ENCODE peak calls at places on chromosome 14, in ten cellular contexts. One of them, this sample, is unnamed.

GRCh38 chr14:99763527-99764221 is 29.5 kb upstream of the EML1 start:
- DNase-seq in upper lobe of left lung: no peak
- DNase-seq in B cell: no peak
- DNase-seq in lung: no peak
- DNase-seq in esophagus squamous epithelium: no peak
- DNase-seq in endothelial cell: no peak
- DNase-seq in Panc1: no peak
- DNase-seq in HepG2: no peak
- DNase-seq in A549: no peak
- DNase-seq in MCF 10A: no peak
- DNase-seq in this sample: no peak

GRCh38 chr14:74988131-74988530 is 14.6 kb upstream of the EIF2B2 start:
- DNase-seq in HepG2: no peak
- DNase-seq in B cell: no peak
- DNase-seq in esophagus squamous epithelium: no peak
- DNase-seq in Panc1: no peak
- DNase-seq in MCF 10A: peak
- DNase-seq in lung: no peak
- DNase-seq in endothelial cell: no peak
- DNase-seq in upper lobe of left lung: no peak
- DNase-seq in A549: peak
- DNase-seq in this sample: no peak

GRCh38 chr14:68843471-68844209 is 50.8 kb upstream of the ZFP36L1 start:
- DNase-seq in B cell: peak
- DNase-seq in lung: peak
- DNase-seq in A549: peak
- DNase-seq in upper lobe of left lung: peak
- DNase-seq in Panc1: no peak
- DNase-seq in endothelial cell: peak
- DNase-seq in HepG2: no peak
- DNase-seq in MCF 10A: peak
- DNase-seq in esophagus squamous epithelium: no peak
- DNase-seq in this sample: peak

GRCh38 chr14:95527392-95528002 is 7.4 kb upstream of the GLRX5 start:
- DNase-seq in endothelial cell: peak
- DNase-seq in B cell: peak
- DNase-seq in A549: peak
- DNase-seq in Panc1: no peak
- DNase-seq in lung: no peak
- DNase-seq in MCF 10A: peak
- DNase-seq in upper lobe of left lung: no peak
- DNase-seq in HepG2: peak
- DNase-seq in esophagus squamous epithelium: no peak
- DNase-seq in this sample: peak

GRCh38 chr14:94144765-94145164 is 15.4 kb upstream of the IFI27L2 start:
- DNase-seq in Panc1: no peak
- DNase-seq in upper lobe of left lung: peak
- DNase-seq in lung: no peak
- DNase-seq in A549: no peak
- DNase-seq in esophagus squamous epithelium: no peak
- DNase-seq in B cell: no peak
- DNase-seq in HepG2: no peak
- DNase-seq in endothelial cell: no peak
- DNase-seq in MCF 10A: no peak
- DNase-seq in this sample: no peak

GRCh38 chr14:38791862-38792261 is 311.2 kb downstream of the SEC23A start:
- DNase-seq in esophagus squamous epithelium: no peak
- DNase-seq in Panc1: no peak
- DNase-seq in B cell: no peak
- DNase-seq in HepG2: no peak
- DNase-seq in endothelial cell: no peak
- DNase-seq in lung: no peak
- DNase-seq in upper lobe of left lung: no peak
- DNase-seq in A549: no peak
- DNase-seq in MCF 10A: no peak
- DNase-seq in this sample: no peak

GRCh38 chr14:79248771-79249170 is 962.5 kb downstream of the DIO2 start:
- DNase-seq in A549: no peak
- DNase-seq in MCF 10A: no peak
- DNase-seq in endothelial cell: no peak
- DNase-seq in B cell: no peak
- DNase-seq in Panc1: no peak
- DNase-seq in lung: no peak
- DNase-seq in HepG2: no peak
- DNase-seq in esophagus squamous epithelium: no peak
- DNase-seq in upper lobe of left lung: no peak
- DNase-seq in this sample: no peak

GRCh38 chr14:90602088-90602687 is 205.4 kb downstream of the CALM1 start:
- DNase-seq in endothelial cell: no peak
- DNase-seq in B cell: no peak
- DNase-seq in Panc1: no peak
- DNase-seq in MCF 10A: no peak
- DNase-seq in A549: no peak
- DNase-seq in lung: no peak
- DNase-seq in upper lobe of left lung: no peak
- DNase-seq in HepG2: no peak
- DNase-seq in esophagus squamous epithelium: no peak
- DNase-seq in this sample: no peak

GRCh38 chr14:24943024-24943423 is 106.9 kb downstream of the STXBP6 start:
- DNase-seq in B cell: no peak
- DNase-seq in Panc1: no peak
- DNase-seq in HepG2: no peak
- DNase-seq in upper lobe of left lung: no peak
- DNase-seq in endothelial cell: no peak
- DNase-seq in MCF 10A: no peak
- DNase-seq in esophagus squamous epithelium: no peak
- DNase-seq in lung: no peak
- DNase-seq in A549: no peak
- DNase-seq in this sample: no peak

GRCh38 chr14:105481886-105482454 is 4.7 kb upstream of the CRIP1 start:
- DNase-seq in esophagus squamous epithelium: peak
- DNase-seq in MCF 10A: peak
- DNase-seq in endothelial cell: peak
- DNase-seq in HepG2: peak
- DNase-seq in Panc1: no peak
- DNase-seq in B cell: peak
- DNase-seq in upper lobe of left lung: peak
- DNase-seq in lung: peak
- DNase-seq in A549: peak
- DNase-seq in this sample: peak
- TF ChIP-seq CTCF in esophagus squamous epithelium: no peak
- TF ChIP-seq CTCF in MCF 10A: no peak
- TF ChIP-seq CTCF in endothelial cell: peak
- TF ChIP-seq CTCF in HepG2: peak
- TF ChIP-seq CTCF in Panc1: no peak
- TF ChIP-seq CTCF in B cell: no peak
- TF ChIP-seq CTCF in upper lobe of left lung: peak
- TF ChIP-seq CTCF in lung: no peak
- TF ChIP-seq CTCF in A549: no peak
- TF ChIP-seq CTCF in this sample: no peak

GRCh38 chr14:73283592-73284379 is 46.5 kb downstream of the PAPLN start:
- DNase-seq in Panc1: no peak
- DNase-seq in MCF 10A: no peak
- DNase-seq in A549: peak
- DNase-seq in lung: no peak
- DNase-seq in B cell: no peak
- DNase-seq in esophagus squamous epithelium: no peak
- DNase-seq in HepG2: no peak
- DNase-seq in upper lobe of left lung: no peak
- DNase-seq in endothelial cell: no peak
- DNase-seq in this sample: no peak
- TF ChIP-seq CTCF in Panc1: peak
- TF ChIP-seq CTCF in MCF 10A: no peak
- TF ChIP-seq CTCF in A549: peak
- TF ChIP-seq CTCF in lung: no peak
- TF ChIP-seq CTCF in B cell: no peak
- TF ChIP-seq CTCF in esophagus squamous epithelium: no peak
- TF ChIP-seq CTCF in HepG2: peak
- TF ChIP-seq CTCF in upper lobe of left lung: no peak
- TF ChIP-seq CTCF in endothelial cell: no peak
- TF ChIP-seq CTCF in this sample: no peak

GRCh38 chr14:37251778-37252177 is 54.0 kb downstream of the MIPOL1 start:
- DNase-seq in esophagus squamous epithelium: no peak
- DNase-seq in MCF 10A: no peak
- DNase-seq in Panc1: no peak
- DNase-seq in endothelial cell: no peak
- DNase-seq in A549: peak
- DNase-seq in upper lobe of left lung: no peak
- DNase-seq in HepG2: peak
- DNase-seq in B cell: no peak
- DNase-seq in lung: no peak
- DNase-seq in this sample: no peak

GRCh38 chr14:37241206-37241605 is 43.5 kb downstream of the MIPOL1 start:
- DNase-seq in MCF 10A: no peak
- DNase-seq in Panc1: no peak
- DNase-seq in endothelial cell: no peak
- DNase-seq in B cell: no peak
- DNase-seq in HepG2: no peak
- DNase-seq in upper lobe of left lung: no peak
- DNase-seq in lung: no peak
- DNase-seq in A549: no peak
- DNase-seq in esophagus squamous epithelium: no peak
- DNase-seq in this sample: no peak

GRCh38 chr14:37247777-37248461 is 50.2 kb downstream of the MIPOL1 start:
- DNase-seq in upper lobe of left lung: no peak
- DNase-seq in MCF 10A: no peak
- DNase-seq in lung: no peak
- DNase-seq in HepG2: no peak
- DNase-seq in A549: no peak
- DNase-seq in Panc1: no peak
- DNase-seq in endothelial cell: no peak
- DNase-seq in esophagus squamous epithelium: no peak
- DNase-seq in B cell: no peak
- DNase-seq in this sample: no peak

GRCh38 chr14:37246427-37246829 is 48.7 kb downstream of the MIPOL1 start:
- DNase-seq in endothelial cell: no peak
- DNase-seq in esophagus squamous epithelium: no peak
- DNase-seq in B cell: no peak
- DNase-seq in HepG2: peak
- DNase-seq in upper lobe of left lung: no peak
- DNase-seq in Panc1: no peak
- DNase-seq in A549: peak
- DNase-seq in lung: no peak
- DNase-seq in MCF 10A: peak
- DNase-seq in this sample: peak
- TF ChIP-seq CTCF in endothelial cell: peak
- TF ChIP-seq CTCF in esophagus squamous epithelium: peak
- TF ChIP-seq CTCF in B cell: peak
- TF ChIP-seq CTCF in HepG2: peak
- TF ChIP-seq CTCF in upper lobe of left lung: peak
- TF ChIP-seq CTCF in Panc1: peak
- TF ChIP-seq CTCF in A549: peak
- TF ChIP-seq CTCF in lung: peak
- TF ChIP-seq CTCF in MCF 10A: peak
- TF ChIP-seq CTCF in this sample: peak

GRCh38 chr14:93132472-93133065 is 16.8 kb upstream of the ITPK1 start:
- DNase-seq in endothelial cell: peak
- DNase-seq in esophagus squamous epithelium: no peak
- DNase-seq in B cell: no peak
- DNase-seq in MCF 10A: peak
- DNase-seq in HepG2: peak
- DNase-seq in upper lobe of left lung: peak
- DNase-seq in A549: peak
- DNase-seq in Panc1: no peak
- DNase-seq in lung: no peak
- DNase-seq in this sample: peak
- TF ChIP-seq CTCF in endothelial cell: no peak
- TF ChIP-seq CTCF in esophagus squamous epithelium: peak
- TF ChIP-seq CTCF in B cell: peak
- TF ChIP-seq CTCF in MCF 10A: peak
- TF ChIP-seq CTCF in HepG2: peak
- TF ChIP-seq CTCF in upper lobe of left lung: peak
- TF ChIP-seq CTCF in A549: peak
- TF ChIP-seq CTCF in Panc1: peak
- TF ChIP-seq CTCF in lung: peak
- TF ChIP-seq CTCF in this sample: peak

This sample was measured in GM20000.